ENCODE peak calls at places on chromosomes 12 and 14, in four cellular contexts. Y is iPS-NIHi11, J is A549, S is T-helper 2 cell. C is an unnamed sample.

GRCh38 chr14:53391156-53391555 is 238.0 kb upstream of the DDHD1 start:
- DNase-seq in J (no peak), S (no peak), Y (no peak), C (no peak)

GRCh38 chr12:123427036-123427769 is 9.3 kb downstream of the RILPL2 start:
- DNase-seq in Y (no peak), S (no peak), J (no peak), C (peak; percentile 41)

GRCh38 chr14:52700701-52701172 is 5.4 kb upstream of the ERO1A start:
- DNase-seq in Y (no peak), J (peak; percentile 47), S (no peak), C (no peak)

GRCh38 chr14:94936411-94936892 is 166.5 kb upstream of the GSC start:
- DNase-seq in J (no peak), S (no peak), Y (no peak), C (no peak)

GRCh38 chr12:98638009-98638408 is 6.6 kb downstream of the IKBIP start:
- DNase-seq in S (no peak), Y (no peak), J (no peak), C (no peak)

GRCh38 chr14:68546839-68547238 is 246.0 kb downstream of the ZFP36L1 start:
- DNase-seq in J (peak; percentile 25), S (no peak), Y (no peak), C (no peak)

GRCh38 chr12:104054681-104055346 is 4.8 kb upstream of the GLT8D2 start:
- DNase-seq in S (no peak), J (no peak), Y (peak; percentile 47), C (no peak)

GRCh38 chr12:86257173-86257572 is 982 bp upstream of the MGAT4C start:
- DNase-seq in J (no peak), Y (no peak), S (no peak), C (no peak)

GRCh38 chr12:19819231-19819630 is 379.9 kb downstream of the AEBP2 start:
- DNase-seq in S (no peak), Y (no peak), J (no peak), C (no peak)

GRCh38 chr14:38583471-38583870 is 327.6 kb upstream of the CLEC14A start:
- DNase-seq in Y (no peak), J (no peak), S (no peak), C (no peak)

GRCh38 chr14:101466456-101467180 is 94.7 kb upstream of the DIO3 start:
- DNase-seq in Y (no peak), J (no peak), S (no peak), C (no peak)

GRCh38 chr12:30963709-30964564 is 37.4 kb downstream of the TSPAN11 start:
- DNase-seq in Y (no peak), S (no peak), J (no peak), C (no peak)

GRCh38 chr12:531951-532585 is 72.3 kb downstream of the B4GALNT3 start:
- DNase-seq in Y (no peak), J (no peak), S (no peak), C (no peak)

GRCh38 chr12:132788375-132789098 is 26.9 kb upstream of the ANKLE2 start:
- DNase-seq in Y (peak; percentile 91), S (no peak), J (no peak), C (no peak)

GRCh38 chr12:132432721-132433577 is 57.0 kb upstream of the FBRSL1 start:
- DNase-seq in Y (no peak), J (no peak), S (no peak), C (no peak)

GRCh38 chr14:33509927-33510535 is 440.8 kb downstream of the EGLN3 start:
- DNase-seq in S (no peak), Y (no peak), J (no peak), C (no peak)

GRCh38 chr14:60653388-60653690 is 4.1 kb upstream of the SIX1 start:
- DNase-seq in S (no peak), Y (no peak), J (no peak), C (no peak)

GRCh38 chr12:124862768-124863408 is 776 bp downstream of the SCARB1 start:
- DNase-seq in S (no peak), J (no peak), Y (no peak), C (no peak)

GRCh38 chr14:93970589-93970966 is 5.8 kb downstream of the ASB2 start:
- DNase-seq in J (peak; percentile 37), Y (peak; percentile 57), S (peak; percentile 56), C (peak; percentile 83)

GRCh38 chr12:130664772-130665171 is 51.3 kb downstream of the RIMBP2 start:
- DNase-seq in S (no peak), J (no peak), Y (no peak), C (no peak)

GRCh38 chr14:22884721-22885523 is 1.9 kb downstream of the REM2 start:
- DNase-seq in S (no peak), Y (no peak), J (no peak), C (no peak)

C was measured in T-helper 1 cell.